ENCODE peak calls at places on chromosomes 11 and 22, in eight cellular contexts. One of them, this sample, is unnamed.

GRCh38 chr11:10452211-10452767 is 2.8 kb upstream of the AMPD3 start:
- DNase-seq in dorsolateral prefrontal cortex: no peak
- DNase-seq in lung: no peak
- DNase-seq in adrenal gland: no peak
- DNase-seq in H1: no peak
- DNase-seq in left lung: no peak
- DNase-seq in IMR-90: peak; percentile 19
- DNase-seq in heart left ventricle: no peak
- DNase-seq in this sample: peak; percentile 26

GRCh38 chr11:19428206-19429001 is 187.7 kb upstream of the E2F8 start:
- DNase-seq in heart left ventricle: no peak
- DNase-seq in IMR-90: peak; percentile 34
- DNase-seq in lung: no peak
- DNase-seq in adrenal gland: no peak
- DNase-seq in left lung: no peak
- DNase-seq in H1: no peak
- DNase-seq in dorsolateral prefrontal cortex: no peak
- DNase-seq in this sample: no peak

GRCh38 chr11:101401245-101401644 is 182.6 kb downstream of the TRPC6 start:
- DNase-seq in lung: no peak
- DNase-seq in left lung: no peak
- DNase-seq in IMR-90: peak; percentile 53
- DNase-seq in H1: no peak
- DNase-seq in dorsolateral prefrontal cortex: no peak
- DNase-seq in heart left ventricle: no peak
- DNase-seq in adrenal gland: no peak
- DNase-seq in this sample: no peak

GRCh38 chr11:66934971-66935779 is 23.0 kb downstream of the PC start:
- DNase-seq in heart left ventricle: no peak
- DNase-seq in lung: no peak
- DNase-seq in left lung: no peak
- DNase-seq in dorsolateral prefrontal cortex: no peak
- DNase-seq in adrenal gland: no peak
- DNase-seq in IMR-90: peak; percentile 73
- DNase-seq in H1: no peak
- DNase-seq in this sample: no peak

GRCh38 chr11:119091083-119091650 is 6.5 kb downstream of the HMBS start:
- DNase-seq in adrenal gland: no peak
- DNase-seq in dorsolateral prefrontal cortex: no peak
- DNase-seq in IMR-90: peak; percentile 50
- DNase-seq in heart left ventricle: no peak
- DNase-seq in lung: no peak
- DNase-seq in H1: no peak
- DNase-seq in left lung: no peak
- DNase-seq in this sample: no peak

GRCh38 chr22:22877523-22878210 is 9.9 kb upstream of the IGLL5 start:
- DNase-seq in H1: peak; percentile 89
- DNase-seq in IMR-90: peak; percentile 45
- DNase-seq in left lung: peak; percentile 59
- DNase-seq in lung: no peak
- DNase-seq in dorsolateral prefrontal cortex: no peak
- DNase-seq in heart left ventricle: peak; percentile 78
- DNase-seq in adrenal gland: peak; percentile 63
- DNase-seq in this sample: peak; percentile 26

GRCh38 chr11:2300936-2301630 is 635 bp downstream of the C11orf21 start:
- DNase-seq in adrenal gland: peak; percentile 39
- DNase-seq in left lung: no peak
- DNase-seq in dorsolateral prefrontal cortex: no peak
- DNase-seq in lung: peak; percentile 29
- DNase-seq in H1: no peak
- DNase-seq in heart left ventricle: peak; percentile 77
- DNase-seq in IMR-90: no peak
- DNase-seq in this sample: no peak

GRCh38 chr22:35567794-35568193 is 27.2 kb downstream of the RASD2 start:
- DNase-seq in IMR-90: no peak
- DNase-seq in heart left ventricle: peak; percentile 76
- DNase-seq in dorsolateral prefrontal cortex: no peak
- DNase-seq in H1: no peak
- DNase-seq in lung: no peak
- DNase-seq in adrenal gland: no peak
- DNase-seq in left lung: no peak
- DNase-seq in this sample: no peak

GRCh38 chr22:42662114-42663021 is 13.2 kb upstream of the CYB5R3 start:
- DNase-seq in heart left ventricle: peak; percentile 92
- DNase-seq in IMR-90: peak; percentile 53
- DNase-seq in H1: peak; percentile 94
- DNase-seq in lung: peak; percentile 81
- DNase-seq in adrenal gland: peak; percentile 90
- DNase-seq in dorsolateral prefrontal cortex: peak; percentile 83
- DNase-seq in left lung: peak; percentile 77
- DNase-seq in this sample: peak; percentile 78

GRCh38 chr11:69593851-69594250 is 47.1 kb upstream of the CCND1 start:
- DNase-seq in dorsolateral prefrontal cortex: no peak
- DNase-seq in adrenal gland: no peak
- DNase-seq in lung: no peak
- DNase-seq in left lung: no peak
- DNase-seq in heart left ventricle: no peak
- DNase-seq in H1: no peak
- DNase-seq in IMR-90: no peak
- DNase-seq in this sample: no peak

GRCh38 chr11:443542-444199 is 1.9 kb upstream of the ANO9 start:
- DNase-seq in IMR-90: peak; percentile 12
- DNase-seq in H1: no peak
- DNase-seq in dorsolateral prefrontal cortex: no peak
- DNase-seq in adrenal gland: no peak
- DNase-seq in heart left ventricle: peak; percentile 27
- DNase-seq in left lung: no peak
- DNase-seq in lung: no peak
- DNase-seq in this sample: no peak

GRCh38 chr11:72647882-72648281 is 26.3 kb downstream of the PDE2A start:
- DNase-seq in lung: no peak
- DNase-seq in IMR-90: no peak
- DNase-seq in left lung: no peak
- DNase-seq in dorsolateral prefrontal cortex: no peak
- DNase-seq in heart left ventricle: no peak
- DNase-seq in adrenal gland: no peak
- DNase-seq in H1: no peak
- DNase-seq in this sample: no peak

GRCh38 chr11:72649215-72649976 is 24.8 kb downstream of the PDE2A start:
- DNase-seq in heart left ventricle: no peak
- DNase-seq in IMR-90: no peak
- DNase-seq in H1: no peak
- DNase-seq in dorsolateral prefrontal cortex: no peak
- DNase-seq in left lung: no peak
- DNase-seq in adrenal gland: no peak
- DNase-seq in lung: no peak
- DNase-seq in this sample: no peak

GRCh38 chr11:72646472-72646871 is 27.8 kb downstream of the PDE2A start:
- DNase-seq in adrenal gland: no peak
- DNase-seq in H1: no peak
- DNase-seq in left lung: no peak
- DNase-seq in dorsolateral prefrontal cortex: no peak
- DNase-seq in lung: no peak
- DNase-seq in IMR-90: no peak
- DNase-seq in heart left ventricle: no peak
- DNase-seq in this sample: no peak

GRCh38 chr11:72646024-72646423 is 28.2 kb downstream of the PDE2A start:
- DNase-seq in adrenal gland: no peak
- DNase-seq in lung: no peak
- DNase-seq in dorsolateral prefrontal cortex: no peak
- DNase-seq in IMR-90: no peak
- DNase-seq in heart left ventricle: no peak
- DNase-seq in left lung: no peak
- DNase-seq in H1: no peak
- DNase-seq in this sample: no peak

DNA sequence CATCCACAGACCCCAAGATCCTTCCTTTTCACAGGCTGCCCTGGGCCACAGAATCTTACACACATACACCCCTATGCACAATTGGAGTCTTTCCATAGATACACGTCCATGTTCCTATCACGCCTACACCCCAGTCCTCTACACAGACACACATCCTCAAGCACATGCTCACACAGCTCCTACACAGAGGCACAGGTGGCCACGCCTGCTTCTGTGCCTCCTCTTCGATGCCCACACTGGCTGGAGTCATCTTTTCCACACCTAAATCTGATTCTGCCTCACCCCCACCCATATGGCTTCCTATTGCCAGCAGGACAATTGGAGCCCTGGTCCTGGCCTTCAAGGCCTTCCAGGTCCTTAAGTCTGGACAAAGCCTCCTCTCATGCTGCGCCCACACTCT is 25.5 kb downstream of the PDE2A start:
- DNase-seq in dorsolateral prefrontal cortex: no peak
- DNase-seq in H1: no peak
- DNase-seq in adrenal gland: no peak
- DNase-seq in heart left ventricle: no peak
- DNase-seq in IMR-90: no peak
- DNase-seq in lung: no peak
- DNase-seq in left lung: no peak
- DNase-seq in this sample: no peak
- H3K27ac ChIP-seq in dorsolateral prefrontal cortex: peak overlapping the region; percentile 51
- H3K27ac ChIP-seq in H1: no peak overlapping the region
- H3K27ac ChIP-seq in adrenal gland: no peak overlapping the region
- H3K27ac ChIP-seq in heart left ventricle: no peak overlapping the region
- H3K27ac ChIP-seq in IMR-90: no peak overlapping the region
- H3K27ac ChIP-seq in lung: no peak overlapping the region
- H3K27ac ChIP-seq in left lung: no peak overlapping the region
- H3K27ac ChIP-seq in this sample: no peak overlapping the region

DNA sequence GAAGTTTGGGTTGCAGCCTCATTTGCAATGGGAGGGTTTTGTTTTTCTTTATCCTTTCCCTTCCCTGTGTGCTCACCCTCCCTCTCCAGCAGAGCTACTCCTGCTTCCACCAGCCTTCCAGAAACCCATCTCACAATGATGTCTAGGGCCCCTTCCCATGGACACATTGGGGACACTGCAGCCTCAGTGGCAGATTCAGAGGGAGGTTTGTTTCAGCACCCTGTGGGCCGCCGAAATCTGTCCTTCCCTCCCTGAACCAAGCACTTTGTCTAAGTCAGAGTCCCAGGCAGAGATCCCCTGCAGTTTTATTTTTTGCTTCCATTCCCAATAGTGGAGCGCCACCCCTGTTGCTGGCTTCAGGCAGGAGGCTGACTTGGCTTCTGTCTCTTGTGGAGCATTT is 8.6 kb upstream of the SYNGR1 start:
- DNase-seq in heart left ventricle: no peak
- DNase-seq in H1: no peak
- DNase-seq in adrenal gland: no peak
- DNase-seq in dorsolateral prefrontal cortex: no peak
- DNase-seq in left lung: no peak
- DNase-seq in IMR-90: no peak
- DNase-seq in lung: no peak
- DNase-seq in this sample: no peak
- H3K27ac ChIP-seq in heart left ventricle: no peak overlapping the region
- H3K27ac ChIP-seq in H1: no peak overlapping the region
- H3K27ac ChIP-seq in adrenal gland: no peak overlapping the region
- H3K27ac ChIP-seq in dorsolateral prefrontal cortex: no peak overlapping the region
- H3K27ac ChIP-seq in left lung: no peak overlapping the region
- H3K27ac ChIP-seq in IMR-90: peak overlapping the region; percentile 10
- H3K27ac ChIP-seq in lung: no peak overlapping the region
- H3K27ac ChIP-seq in this sample: no peak overlapping the region

GRCh38 chr11:79242616-79243015 is 198.2 kb downstream of the TENM4 start:
- DNase-seq in dorsolateral prefrontal cortex: no peak
- DNase-seq in left lung: no peak
- DNase-seq in lung: no peak
- DNase-seq in adrenal gland: no peak
- DNase-seq in H1: no peak
- DNase-seq in heart left ventricle: no peak
- DNase-seq in IMR-90: no peak
- DNase-seq in this sample: no peak

GRCh38 chr11:79243412-79244174 is 197.2 kb downstream of the TENM4 start:
- DNase-seq in dorsolateral prefrontal cortex: no peak
- DNase-seq in H1: no peak
- DNase-seq in heart left ventricle: no peak
- DNase-seq in adrenal gland: no peak
- DNase-seq in lung: no peak
- DNase-seq in IMR-90: no peak
- DNase-seq in left lung: no peak
- DNase-seq in this sample: no peak

GRCh38 chr11:79241842-79242241 is 199.0 kb downstream of the TENM4 start:
- DNase-seq in heart left ventricle: no peak
- DNase-seq in left lung: no peak
- DNase-seq in H1: no peak
- DNase-seq in IMR-90: no peak
- DNase-seq in adrenal gland: no peak
- DNase-seq in lung: no peak
- DNase-seq in dorsolateral prefrontal cortex: no peak
- DNase-seq in this sample: no peak

GRCh38 chr11:79244805-79245197 is 196.0 kb downstream of the TENM4 start:
- DNase-seq in adrenal gland: no peak
- DNase-seq in lung: no peak
- DNase-seq in heart left ventricle: no peak
- DNase-seq in left lung: no peak
- DNase-seq in dorsolateral prefrontal cortex: no peak
- DNase-seq in H1: no peak
- DNase-seq in IMR-90: no peak
- DNase-seq in this sample: no peak

DNA sequence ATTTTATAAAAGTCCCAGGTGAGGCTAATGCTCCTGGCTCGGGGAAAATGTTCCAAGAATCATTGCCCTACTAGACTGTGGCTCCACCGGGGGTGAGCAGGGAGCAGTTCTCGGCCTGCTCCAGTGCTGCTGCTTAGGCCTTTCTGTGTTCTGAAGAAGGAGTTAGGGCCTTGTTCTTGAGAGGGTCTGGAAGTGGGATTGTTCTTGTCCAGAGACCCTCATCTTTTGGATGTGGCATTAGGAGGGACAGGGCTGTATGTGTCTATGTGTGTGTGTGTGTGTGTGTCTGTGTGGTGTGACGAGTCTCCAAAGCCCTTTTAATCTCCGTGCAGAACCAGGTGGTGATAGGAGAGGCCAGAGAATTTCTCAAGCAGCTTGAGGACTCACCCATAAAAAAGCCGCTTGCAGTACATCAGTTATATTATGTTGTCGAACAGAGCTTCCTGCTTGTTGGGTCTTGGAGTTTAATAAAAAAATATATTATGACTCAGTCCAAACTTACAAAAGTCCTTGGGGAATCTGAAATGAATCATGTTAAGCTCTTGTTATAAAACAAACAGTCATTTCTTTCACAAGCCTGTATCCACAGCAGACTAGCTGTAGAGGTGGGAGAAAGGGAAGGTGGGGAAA is 196.5 kb downstream of the TENM4 start:
- DNase-seq in heart left ventricle: no peak
- DNase-seq in IMR-90: peak; percentile 97
- DNase-seq in lung: no peak
- DNase-seq in left lung: no peak
- DNase-seq in H1: no peak
- DNase-seq in dorsolateral prefrontal cortex: no peak
- DNase-seq in adrenal gland: no peak
- DNase-seq in this sample: no peak
- H3K27ac ChIP-seq in heart left ventricle: peak overlapping the region; percentile 53
- H3K27ac ChIP-seq in IMR-90: peak overlapping the region; percentile 91
- H3K27ac ChIP-seq in lung: no peak overlapping the region
- H3K27ac ChIP-seq in left lung: no peak overlapping the region
- H3K27ac ChIP-seq in H1: no peak overlapping the region
- H3K27ac ChIP-seq in dorsolateral prefrontal cortex: no peak overlapping the region
- H3K27ac ChIP-seq in adrenal gland: peak overlapping the region; percentile 38
- H3K27ac ChIP-seq in this sample: no peak overlapping the region

DNA sequence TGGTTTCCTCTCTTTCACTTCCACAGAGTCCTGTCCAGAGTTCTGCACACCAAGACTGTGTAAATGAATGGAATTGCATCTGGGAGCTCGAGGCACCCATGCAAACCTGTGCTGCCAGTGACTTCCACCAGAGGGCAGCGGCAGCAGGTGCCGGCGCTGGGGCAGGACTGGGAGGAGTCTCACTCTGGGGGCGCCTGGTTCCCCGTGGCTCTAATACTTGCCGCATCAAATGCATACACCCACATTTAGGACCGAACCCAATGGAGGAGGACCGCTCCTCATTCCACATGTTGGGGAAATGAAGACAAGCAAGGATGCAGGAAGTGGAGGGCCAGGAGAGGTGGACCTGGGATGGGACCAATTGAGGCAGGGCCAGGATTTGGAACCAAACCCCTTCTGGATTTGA is 1.1 kb upstream of the CD6 start:
- DNase-seq in H1: peak; percentile 86
- DNase-seq in lung: peak; percentile 56
- DNase-seq in IMR-90: peak; percentile 29
- DNase-seq in adrenal gland: peak; percentile 73
- DNase-seq in left lung: peak; percentile 69
- DNase-seq in heart left ventricle: peak; percentile 82
- DNase-seq in dorsolateral prefrontal cortex: peak; percentile 18
- DNase-seq in this sample: no peak
- H3K27ac ChIP-seq in H1: no peak overlapping the region
- H3K27ac ChIP-seq in lung: no peak overlapping the region
- H3K27ac ChIP-seq in IMR-90: no peak overlapping the region
- H3K27ac ChIP-seq in adrenal gland: no peak overlapping the region
- H3K27ac ChIP-seq in left lung: no peak overlapping the region
- H3K27ac ChIP-seq in heart left ventricle: no peak overlapping the region
- H3K27ac ChIP-seq in dorsolateral prefrontal cortex: no peak overlapping the region
- H3K27ac ChIP-seq in this sample: no peak overlapping the region

This sample was measured in substantia nigra.